ENCODE peak calls at places on chromosomes 7 and 10, in nine cellular contexts. Z is IMR-90, M is hepatocyte, V is adrenal gland, X is prostate gland, S is fibroblast of lung, G is cardiac muscle cell, N is heart right ventricle, R is thoracic aorta. Y is an unnamed sample.

GRCh38 chr7:81211617-81212016 is 292.8 kb upstream of the SEMA3C start:
- DNase-seq in G (peak; percentile 61), S (peak; percentile 87), Z (peak; percentile 60), N (no peak), M (no peak), V (no peak), X (no peak), R (no peak), Y (no peak)

GRCh38 chr7:7554647-7555575 is 11.8 kb upstream of the MIOS start:
- DNase-seq in M (no peak), G (no peak), Z (no peak), R (no peak), N (no peak), X (no peak), V (no peak), S (peak; percentile 14), Y (no peak)

GRCh38 chr10:58511765-58512469 is 755 bp upstream of the BICC1 start:
- DNase-seq in V (peak; percentile 23), S (peak; percentile 6), Z (peak; percentile 43), G (peak; percentile 44), M (peak; percentile 19), R (no peak), N (peak; percentile 18), X (no peak), Y (peak; percentile 53)

GRCh38 chr10:69866688-69867461 is 65.2 kb downstream of the COL13A1 start:
- DNase-seq in G (peak; percentile 91), Z (peak; percentile 84), V (no peak), S (peak; percentile 91), R (no peak), X (peak; percentile 66), N (peak; percentile 34), M (peak; percentile 80), Y (peak; percentile 88)

GRCh38 chr7:132996581-132997242 is 85.2 kb downstream of the CHCHD3 start:
- DNase-seq in R (no peak), G (peak; percentile 7), S (peak; percentile 33), X (no peak), M (no peak), N (no peak), Z (peak; percentile 2), V (no peak), Y (peak; percentile 48)

GRCh38 chr10:14571866-14572507 is 202.7 kb downstream of the FAM107B start:
- DNase-seq in V (no peak), G (peak; percentile 37), S (peak; percentile 68), M (peak; percentile 77), R (peak; percentile 41), X (peak; percentile 94), Z (peak; percentile 59), N (no peak), Y (no peak)

GRCh38 chr7:106178593-106179134 is 66.6 kb upstream of the SYPL1 start:
- DNase-seq in N (peak; percentile 20), G (peak; percentile 83), Z (peak; percentile 57), V (no peak), S (peak; percentile 47), M (peak; percentile 18), R (no peak), X (peak; percentile 71), Y (no peak)

GRCh38 chr10:3482200-3482993 is 302.6 kb downstream of the KLF6 start:
- DNase-seq in R (peak; percentile 26), S (peak; percentile 96), N (no peak), X (peak; percentile 91), G (peak; percentile 91), V (peak; percentile 70), Z (peak; percentile 95), M (peak; percentile 92), Y (peak; percentile 54)

GRCh38 chr10:48577158-48577557 is 27.7 kb downstream of the ARHGAP22 start:
- DNase-seq in X (no peak), S (no peak), G (no peak), V (no peak), Z (no peak), M (no peak), N (no peak), R (no peak), Y (no peak)

GRCh38 chr7:74292757-74293576 is 3.8 kb downstream of the CLIP2 start:
- DNase-seq in R (no peak), N (no peak), V (no peak), M (peak; percentile 86), G (no peak), Z (no peak), X (no peak), S (no peak), Y (peak; percentile 49)

GRCh38 chr10:31069411-31069810 is 37.7 kb upstream of the ZNF438 start:
- DNase-seq in X (no peak), M (no peak), N (no peak), S (no peak), G (no peak), V (no peak), Z (no peak), R (no peak), Y (no peak)

GRCh38 chr7:33155811-33156210 is 26.4 kb downstream of the BBS9 start:
- DNase-seq in V (no peak), R (no peak), G (no peak), Z (peak; percentile 84), X (no peak), M (no peak), N (no peak), S (peak; percentile 95), Y (no peak)

GRCh38 chr7:16265184-16265804 is 156.0 kb downstream of the CRPPA start:
- DNase-seq in S (no peak), X (no peak), R (no peak), G (no peak), M (no peak), N (no peak), Z (no peak), V (no peak), Y (no peak)

GRCh38 chr7:113175525-113176097 is 57.3 kb upstream of the SMIM30 start:
- DNase-seq in V (no peak), G (peak; percentile 3), Z (peak; percentile 22), N (no peak), R (no peak), S (peak; percentile 10), X (no peak), M (no peak), Y (no peak)

GRCh38 chr10:6819301-6819700 is 239.2 kb upstream of the PRKCQ start:
- DNase-seq in R (no peak), S (no peak), G (no peak), V (no peak), Z (no peak), X (no peak), M (no peak), N (no peak), Y (no peak)

GRCh38 chr10:59283456-59284082 is 78.8 kb downstream of the FAM13C start:
- DNase-seq in Z (peak; percentile 7), V (no peak), R (no peak), X (no peak), M (no peak), S (peak; percentile 57), N (no peak), G (no peak), Y (peak; percentile 63)

GRCh38 chr7:132249591-132249971 is 326.7 kb downstream of the PLXNA4 start:
- DNase-seq in M (peak; percentile 54), R (no peak), X (peak; percentile 76), S (peak; percentile 31), Z (no peak), N (no peak), G (peak; percentile 40), V (no peak), Y (peak; percentile 82)

GRCh38 chr7:148915211-148915610 is 31.1 kb upstream of the EZH2 start:
- DNase-seq in V (no peak), S (no peak), M (no peak), N (no peak), G (no peak), R (no peak), Z (no peak), X (no peak), Y (no peak)

GRCh38 chr10:17709492-17709891 is 42.5 kb upstream of the TMEM236 start:
- DNase-seq in M (no peak), R (no peak), V (no peak), Z (no peak), N (no peak), X (peak; percentile 55), G (no peak), S (no peak), Y (no peak)
- TF ChIP-seq CTCF in M (no peak), R (no peak), V (no peak), Z (no peak), N (no peak), X (no peak), G (no peak), S (no peak), Y (no peak)

DNA sequence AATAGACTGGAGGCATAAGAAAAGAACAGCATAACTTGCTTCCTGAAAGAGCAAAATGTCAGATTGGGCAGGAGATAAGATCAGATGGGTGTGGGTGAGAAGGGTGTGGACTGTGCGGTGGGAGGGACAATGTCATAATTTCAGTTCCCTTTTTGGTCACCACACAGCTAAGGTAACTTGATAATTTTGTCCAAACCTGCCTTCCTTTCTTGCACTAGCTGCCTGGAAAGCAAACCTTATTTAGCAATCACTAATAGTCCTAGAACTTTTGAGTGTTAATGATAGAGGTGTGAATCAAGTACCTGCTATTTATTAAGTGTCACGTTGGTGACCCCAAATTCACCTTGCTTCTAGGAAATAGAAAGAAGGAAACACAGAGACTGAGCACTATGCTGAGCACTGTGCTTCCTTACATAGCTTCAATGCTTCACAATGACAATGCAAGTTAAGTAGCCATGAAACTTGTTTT is 72.4 kb upstream of the SP4 start:
- DNase-seq in M (no peak), N (no peak), G (no peak), S (no peak), Z (no peak), V (no peak), X (no peak), R (no peak), Y (no peak)
- H3K4me1 ChIP-seq in M (no peaks in the 10 kb centered on the region), N (no peaks in the 10 kb centered on the region), G (no peaks in the 10 kb centered on the region), S (no peaks in the 10 kb centered on the region), Z (no peaks in the 10 kb centered on the region), V (no peaks in the 10 kb centered on the region), X (no peaks in the 10 kb centered on the region), R (no peaks in the 10 kb centered on the region), Y (no peaks in the 10 kb centered on the region)

GRCh38 chr10:72709041-72709440 is 17.1 kb downstream of the MCU start:
- DNase-seq in Z (no peak), R (no peak), S (peak; percentile 67), N (no peak), G (peak; percentile 80), M (no peak), X (no peak), V (peak; percentile 37), Y (no peak)
- H3K4me3 ChIP-seq in Z (no peak overlapping the region), R (no peak overlapping the region), S (no peak overlapping the region), N (no peak overlapping the region), G (no peak overlapping the region), M (no peak overlapping the region), X (no peak overlapping the region), V (no peak overlapping the region), Y (no peak overlapping the region)

DNA sequence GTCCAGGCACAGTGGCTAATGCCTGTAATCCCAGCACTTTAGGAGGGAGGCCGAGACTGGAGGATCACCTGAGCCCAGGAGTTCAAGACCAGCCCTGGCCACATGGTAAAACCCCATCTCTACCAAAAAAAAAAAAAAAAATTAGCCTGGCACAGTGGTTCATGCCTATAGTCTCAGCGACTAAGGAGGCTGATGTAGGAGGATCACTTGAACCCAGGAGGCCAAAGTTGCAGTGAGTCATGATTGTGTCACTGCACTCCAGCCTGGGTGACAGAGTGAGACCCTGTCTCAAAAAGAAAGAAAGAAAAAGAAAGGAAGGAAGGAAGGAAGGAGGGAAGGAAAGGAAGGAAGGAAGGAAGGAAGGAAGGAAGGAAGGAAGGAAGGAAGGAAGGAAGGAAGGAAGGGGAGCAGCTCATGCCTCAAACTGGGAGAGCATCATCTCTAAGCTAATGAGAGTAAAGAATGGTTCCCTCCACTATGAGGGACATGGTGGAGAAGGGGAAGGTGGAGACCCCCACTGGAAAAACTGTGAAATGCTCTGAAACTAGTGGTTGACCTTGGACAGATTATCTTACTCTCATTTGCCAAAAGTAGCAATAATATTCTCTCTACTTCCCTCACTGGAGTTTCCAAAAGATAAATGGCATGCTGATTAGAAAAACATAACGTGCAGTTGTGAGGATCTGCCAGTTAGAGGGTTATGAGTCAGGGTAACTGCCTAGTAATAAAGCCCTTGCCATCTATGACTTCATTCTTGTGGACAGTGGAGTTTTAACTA is 16.8 kb downstream of the GIMAP5 start:
- DNase-seq in M (no peak), N (no peak), S (no peak), Z (no peak), X (no peak), V (no peak), G (peak; percentile 11), R (no peak), Y (peak; percentile 64)
- TF ChIP-seq CTCF in M (peak; percentile 24), N (no peak), S (no peak), Z (peak; percentile 9), X (no peak), V (peak; percentile 27), G (peak; percentile 10), R (no peak), Y (peak; percentile 73)